ENCODE peak calls at places on chromosomes 16 and 17, in eight cellular contexts. B is HFF-Myc; F is CD8-positive, alpha-beta T cell; A is CD8-positive, alpha-beta memory T cell; I is fibroblast of pulmonary artery; H is IMR-90; N is colonic mucosa; C is WERI-Rb-1. O is an unnamed sample.

GRCh38 chr16:11034005-11034404 is 89.6 kb downstream of the CLEC16A start:
- DNase-seq in B (peak), F (no peak), A (no peak), I (peak), H (peak), N (no peak), C (no peak), O (no peak)

GRCh38 chr17:39979021-39979660 is 1.5 kb upstream of the PSMD3 start:
- DNase-seq in B (no peak), F (no peak), A (no peak), I (peak), H (peak), N (no peak), C (no peak), O (peak)

GRCh38 chr17:82685291-82685690 is 13.2 kb downstream of the RAB40B start:
- DNase-seq in B (no peak), F (no peak), A (no peak), I (no peak), H (no peak), N (no peak), C (no peak), O (no peak)

GRCh38 chr16:72812651-72813050 is 235.3 kb downstream of the ZFHX3 start:
- DNase-seq in B (no peak), F (no peak), A (no peak), I (no peak), H (no peak), N (no peak), C (no peak), O (no peak)

GRCh38 chr17:60952747-60953146 is 275.1 kb downstream of the BCAS3 start:
- DNase-seq in B (no peak), F (no peak), A (no peak), I (no peak), H (no peak), N (no peak), C (no peak), O (no peak)

GRCh38 chr16:17397499-17397891 is 73.3 kb downstream of the XYLT1 start:
- DNase-seq in B (peak), F (no peak), A (peak), I (peak), H (peak), N (peak), C (no peak), O (no peak)

GRCh38 chr17:41507315-41507880 is 2.0 kb upstream of the KRT13 start:
- DNase-seq in B (no peak), F (no peak), A (no peak), I (no peak), H (no peak), N (no peak), C (no peak), O (no peak)

GRCh38 chr17:47987240-47987835 is 16.4 kb downstream of the CDK5RAP3 start:
- DNase-seq in B (no peak), F (no peak), A (no peak), I (no peak), H (no peak), N (no peak), C (peak), O (no peak)

GRCh38 chr16:88593064-88593463 is 22.9 kb downstream of the ZC3H18 start:
- DNase-seq in B (no peak), F (no peak), A (no peak), I (no peak), H (no peak), N (no peak), C (no peak), O (no peak)

GRCh38 chr17:74861554-74862107 is 1.9 kb upstream of the GRIN2C start:
- DNase-seq in B (no peak), F (no peak), A (no peak), I (no peak), H (no peak), N (no peak), C (no peak), O (no peak)

GRCh38 chr17:74860229-74860998 is 729 bp upstream of the GRIN2C start:
- DNase-seq in B (no peak), F (peak), A (peak), I (no peak), H (no peak), N (no peak), C (no peak), O (no peak)

GRCh38 chr17:74858672-74859438 is 830 bp downstream of the GRIN2C start:
- DNase-seq in B (no peak), F (no peak), A (no peak), I (no peak), H (no peak), N (no peak), C (no peak), O (no peak)

GRCh38 chr17:74860999-74861553 is 1.4 kb upstream of the GRIN2C start:
- DNase-seq in B (no peak), F (no peak), A (no peak), I (no peak), H (no peak), N (no peak), C (no peak), O (no peak)

GRCh38 chr17:74859439-74860228 is at the start of gene GRIN2C:
- DNase-seq in B (no peak), F (no peak), A (peak), I (no peak), H (no peak), N (no peak), C (no peak), O (no peak)
- H3K4me3 ChIP-seq in B (no peak), F (peak), A (peak), I (no peak), H (peak), N (no peak), C (peak), O (no peak)

DNA sequence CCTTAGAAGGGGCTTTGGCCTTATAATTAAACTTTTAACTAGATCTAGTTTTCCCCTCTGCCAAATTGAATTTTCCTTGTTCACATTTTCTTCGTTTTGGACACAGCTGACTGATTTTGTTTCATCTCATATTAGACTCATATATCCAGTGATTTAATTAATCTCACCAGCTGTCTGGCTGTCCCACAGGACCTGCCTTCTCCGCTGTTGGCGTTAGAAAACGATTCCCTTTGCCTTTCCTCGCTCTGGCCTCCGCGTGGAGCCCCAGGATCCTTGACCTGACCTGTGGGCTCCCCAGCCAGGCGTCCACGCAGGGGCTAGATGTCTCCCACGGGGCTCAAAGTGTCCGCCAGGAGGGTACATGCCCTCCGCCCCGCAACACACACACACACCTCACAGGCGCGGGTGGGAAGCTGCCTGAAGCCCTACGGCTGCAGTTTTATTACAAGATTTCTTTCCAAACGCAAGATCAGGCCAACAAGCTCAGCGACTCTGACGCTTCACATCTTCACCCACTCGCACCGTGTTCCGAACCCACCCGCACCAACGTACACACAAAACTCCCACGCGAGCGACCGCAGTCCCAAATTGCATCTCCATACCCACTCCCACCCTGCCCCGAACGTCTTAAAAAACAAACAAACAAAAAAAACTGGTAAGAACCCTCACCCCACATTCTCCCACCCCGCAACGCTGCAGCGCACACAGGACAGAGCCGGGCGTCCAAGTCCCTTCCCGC is 1.1 kb downstream of the RPRML start:
- DNase-seq in B (no peak), F (no peak), A (no peak), I (no peak), H (no peak), N (no peak), C (peak), O (no peak)
- H3K4me3 ChIP-seq in B (peak), F (peak), A (no peak), I (no peak), H (no peak), N (peak), C (peak), O (no peak)

DNA sequence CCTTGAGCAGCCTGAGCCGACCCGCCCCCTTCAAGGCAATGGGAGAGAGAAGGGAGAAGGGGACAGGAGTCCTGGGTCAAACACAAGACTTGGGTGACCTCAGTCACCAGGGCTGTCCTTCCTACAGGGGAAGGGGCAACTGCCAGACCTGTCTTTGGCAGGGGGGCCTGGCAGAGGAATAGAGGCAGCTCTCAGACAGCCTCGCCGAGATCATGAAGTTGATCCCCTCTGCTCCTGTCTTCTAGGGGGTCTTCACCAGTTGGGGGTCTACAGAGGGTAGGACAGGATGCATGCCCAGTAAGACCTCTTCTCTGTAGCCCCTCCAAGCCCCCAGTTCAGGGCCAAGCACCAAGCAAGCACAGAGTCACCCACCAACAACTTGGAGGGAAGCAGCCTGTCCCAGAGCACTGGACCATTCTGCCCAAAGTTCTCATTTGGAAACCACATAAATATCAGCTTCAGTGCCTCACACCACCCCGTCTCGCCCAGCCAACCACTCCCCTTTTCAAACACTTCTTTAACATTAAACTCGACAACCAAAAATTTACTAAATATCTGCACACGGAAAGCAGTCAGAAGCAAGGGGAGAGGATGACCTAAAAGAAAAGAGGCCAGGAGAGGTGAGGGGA is 7.8 kb downstream of the DOK4 start:
- DNase-seq in B (no peak), F (no peak), A (no peak), I (no peak), H (no peak), N (no peak), C (no peak), O (no peak)
- H3K4me3 ChIP-seq in B (peak), F (no peak), A (no peak), I (peak), H (peak), N (peak), C (no peak), O (no peak)

GRCh38 chr17:3961564-3962047 is 2.6 kb downstream of the ATP2A3 start:
- DNase-seq in B (no peak), F (peak), A (no peak), I (no peak), H (no peak), N (peak), C (no peak), O (no peak)

GRCh38 chr17:3962217-3963069 is 1.8 kb downstream of the ATP2A3 start:
- DNase-seq in B (no peak), F (no peak), A (no peak), I (no peak), H (no peak), N (no peak), C (no peak), O (no peak)

GRCh38 chr17:3959921-3960601 is 4.2 kb downstream of the ATP2A3 start:
- DNase-seq in B (no peak), F (no peak), A (no peak), I (no peak), H (no peak), N (no peak), C (no peak), O (no peak)

GRCh38 chr17:3959295-3959899 is 4.8 kb downstream of the ATP2A3 start:
- DNase-seq in B (no peak), F (no peak), A (no peak), I (no peak), H (peak), N (peak), C (no peak), O (no peak)

GRCh38 chr17:3960764-3961163 is 3.5 kb downstream of the ATP2A3 start:
- DNase-seq in B (no peak), F (no peak), A (no peak), I (peak), H (peak), N (peak), C (no peak), O (no peak)
- H3K4me3 ChIP-seq in B (no peak), F (no peak), A (no peak), I (no peak), H (no peak), N (no peak), C (no peak), O (no peak)

GRCh38 chr17:44260296-44260695 is 7.6 kb downstream of the SLC4A1 start:
- DNase-seq in B (no peak), F (no peak), A (no peak), I (no peak), H (no peak), N (no peak), C (no peak), O (no peak)
- H3K4me3 ChIP-seq in B (no peak), F (no peak), A (no peak), I (no peak), H (no peak), N (no peak), C (no peak), O (no peak)

GRCh38 chr16:20763461-20764232 is at the start of gene ACSM3:
- DNase-seq in B (peak), F (peak), A (peak), I (peak), H (peak), N (peak), C (no peak), O (peak)
- H3K4me3 ChIP-seq in B (peak), F (peak), A (peak), I (peak), H (peak), N (peak), C (no peak), O (peak)

DNA sequence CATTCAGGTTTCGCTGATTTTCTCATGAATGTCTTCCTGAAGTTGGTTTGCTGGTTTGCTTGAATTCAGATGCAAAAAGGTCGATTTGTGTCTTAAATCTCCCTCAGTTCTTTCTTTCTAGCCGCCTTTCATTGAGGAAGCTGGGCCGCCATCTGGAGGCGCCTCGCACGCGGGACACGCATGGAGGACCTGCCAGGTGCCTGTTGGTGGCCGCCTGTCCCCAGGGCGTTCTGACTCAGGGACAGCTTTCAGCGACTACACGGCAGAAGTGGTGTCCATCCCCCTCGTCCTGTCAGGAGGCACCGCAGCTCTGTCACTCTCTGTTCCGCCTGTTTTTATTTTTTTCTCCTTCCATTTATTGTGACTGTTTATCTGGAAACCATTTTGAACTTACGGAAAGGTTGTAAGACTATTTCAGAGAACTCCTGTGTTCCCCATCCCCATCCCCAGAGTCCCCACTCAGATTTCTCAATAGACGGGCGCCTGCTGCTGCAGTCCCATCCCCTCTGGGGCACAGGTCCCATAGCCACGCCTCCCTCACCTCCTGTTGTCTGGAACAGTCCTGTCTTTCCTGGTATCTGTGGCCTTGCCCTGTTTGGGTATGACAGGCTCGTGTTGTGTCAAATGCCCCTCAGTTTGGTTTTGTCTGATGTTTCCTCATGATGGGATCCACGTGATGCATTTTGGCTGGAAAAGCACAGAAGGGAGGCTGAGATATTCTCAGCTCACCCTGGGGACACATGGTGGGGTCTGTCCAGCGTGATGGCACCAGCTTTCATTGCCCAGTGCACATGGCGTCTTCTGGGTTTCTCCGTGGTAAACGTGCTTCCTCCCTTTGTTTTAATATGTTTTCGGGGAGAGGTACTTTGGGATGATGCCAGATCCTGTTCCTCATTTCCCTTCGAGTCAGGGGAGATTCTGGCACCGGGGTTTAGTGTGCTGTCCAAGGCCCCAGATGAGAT is 33.4 kb downstream of the COX4I1 start:
- DNase-seq in B (no peak), F (no peak), A (no peak), I (peak), H (no peak), N (no peak), C (no peak), O (no peak)
- H3K4me3 ChIP-seq in B (no peak), F (no peak), A (no peak), I (no peak), H (no peak), N (no peak), C (no peak), O (no peak)

GRCh38 chr16:67966549-67967182 is 1.8 kb downstream of the SLC12A4 start:
- DNase-seq in B (peak), F (no peak), A (no peak), I (peak), H (no peak), N (no peak), C (peak), O (no peak)
- H3K4me3 ChIP-seq in B (peak), F (peak), A (peak), I (peak), H (peak), N (peak), C (no peak), O (peak)

O was measured in kidney epithelial cell.